ENCODE peak calls at places on chromosome 16, in seven cellular contexts. J is NCI-H1048; X is RWPE1; Z is GOT3; H is ACHN; Q is stimulated activated naive B cell treated with anti-CD40 and anti-IgM and Interleukin-4, amounts not matched to agents 10 μg/mL and 1 μg/mL and 100 μg/mL, for 72 hours; I is central memory CD8-positive, alpha-beta T cell. M is an unnamed sample.

GRCh38 chr16:54506691-54507090 is 220.1 kb upstream of the IRX3 start:
- DNase-seq in Q (no peak), J (no peak), X (no peak), H (no peak), Z (no peak), I (no peak), M (no peak)

GRCh38 chr16:67659675-67660563 is at the start of gene ACD:
- DNase-seq in J (peak), X (peak), H (peak), Z (peak), I (peak), Q (peak), M (peak)

GRCh38 chr16:11100239-11100750 is 155.7 kb downstream of the SOCS1 start:
- DNase-seq in X (no peak), J (no peak), Z (no peak), H (peak), I (no peak), Q (no peak), M (no peak)

GRCh38 chr16:88472637-88473205 is 19.6 kb downstream of the ZFPM1 start:
- DNase-seq in H (no peak), J (no peak), Q (no peak), I (no peak), Z (no peak), X (no peak), M (no peak)

GRCh38 chr16:86515780-86516617 is 5.7 kb downstream of the FOXF1 start:
- DNase-seq in X (no peak), H (no peak), Z (no peak), Q (no peak), J (no peak), I (no peak), M (no peak)

GRCh38 chr16:2518823-2519710 is 1.1 kb upstream of the AMDHD2 start:
- DNase-seq in J (no peak), Z (no peak), X (no peak), Q (no peak), H (no peak), I (no peak), M (no peak)

GRCh38 chr16:426115-426905 is 861 bp downstream of the RAB11FIP3 start:
- DNase-seq in I (no peak), X (peak), J (no peak), H (peak), Z (no peak), Q (no peak), M (no peak)

GRCh38 chr16:74296465-74297295 is at the start of gene PSMD7:
- DNase-seq in J (peak), Q (peak), H (peak), X (peak), I (peak), Z (peak), M (peak)

GRCh38 chr16:14111713-14112538 is 40.8 kb downstream of the MRTFB start:
- DNase-seq in Z (no peak), J (no peak), I (no peak), Q (no peak), X (no peak), H (no peak), M (no peak)

GRCh38 chr16:3074860-3075545 is 9.6 kb downstream of the IL32 start:
- DNase-seq in J (no peak), I (peak), Q (peak), H (no peak), Z (no peak), X (no peak), M (no peak)

GRCh38 chr16:68371706-68372380 is 61.0 kb downstream of the PRMT7 start:
- DNase-seq in I (no peak), Q (no peak), Z (no peak), X (no peak), H (no peak), J (no peak), M (no peak)

GRCh38 chr16:81279375-81279774 is 35.4 kb upstream of the GAN start:
- DNase-seq in I (no peak), J (no peak), Z (no peak), Q (no peak), X (no peak), H (no peak), M (peak)

GRCh38 chr16:4655801-4656200 is 31.2 kb downstream of the MGRN1 start:
- DNase-seq in I (no peak), Z (no peak), Q (no peak), J (no peak), X (no peak), H (no peak), M (no peak)

GRCh38 chr16:17032332-17032731 is 438.4 kb downstream of the XYLT1 start:
- DNase-seq in X (no peak), Q (no peak), Z (no peak), J (no peak), H (no peak), I (no peak), M (peak)

GRCh38 chr16:19861811-19862327 is 22.8 kb downstream of the GPRC5B start:
- DNase-seq in Z (no peak), Q (no peak), H (no peak), J (no peak), I (no peak), X (no peak), M (peak)

GRCh38 chr16:46573008-46573833 is 48.0 kb downstream of the SHCBP1 start:
- DNase-seq in Q (no peak), X (peak), H (peak), J (no peak), I (no peak), Z (peak), M (no peak)

GRCh38 chr16:46982335-46982734 is 8.9 kb upstream of the DNAJA2 start:
- DNase-seq in Z (no peak), I (no peak), X (no peak), Q (no peak), H (no peak), J (no peak), M (no peak)

GRCh38 chr16:87701066-87701425 is 64.7 kb downstream of the KLHDC4 start:
- DNase-seq in Z (no peak), J (no peak), X (no peak), Q (peak), I (no peak), H (no peak), M (no peak)

GRCh38 chr16:5361322-5361721 is 263.7 kb upstream of the EEF2KMT start:
- DNase-seq in X (no peak), I (no peak), Z (no peak), H (no peak), J (no peak), Q (no peak), M (no peak)

GRCh38 chr16:19583665-19584300 is 28.3 kb downstream of the VPS35L start:
- DNase-seq in J (no peak), H (peak), Z (no peak), Q (no peak), I (no peak), X (peak), M (peak)

GRCh38 chr16:57628008-57628781 is at the start of gene ADGRG1:
- DNase-seq in X (peak), J (no peak), H (peak), Q (no peak), Z (peak), I (no peak), M (peak)

GRCh38 chr16:23270654-23271053 is 31.4 kb upstream of the SCNN1B start:
- DNase-seq in I (no peak), Q (no peak), J (no peak), H (no peak), X (no peak), Z (no peak), M (no peak)

GRCh38 chr16:58127033-58127556 is 2.1 kb downstream of the CFAP20 start:
- DNase-seq in X (no peak), I (no peak), J (no peak), Z (no peak), H (no peak), Q (no peak), M (peak)

GRCh38 chr16:49528035-49528434 is 154.4 kb downstream of the C16orf78 start:
- DNase-seq in Q (no peak), J (no peak), H (no peak), I (no peak), Z (no peak), X (no peak), M (no peak)

GRCh38 chr16:89308391-89309333 is 91.2 kb downstream of the ZNF778 start:
- DNase-seq in H (peak), Q (no peak), I (no peak), X (no peak), J (no peak), Z (no peak), M (no peak)

GRCh38 chr16:2736476-2737237 is 15.8 kb upstream of the SRRM2 start:
- DNase-seq in J (no peak), Z (no peak), Q (no peak), H (no peak), X (no peak), I (no peak), M (no peak)

GRCh38 chr16:381788-382717 is at the start of gene PGAP6:
- DNase-seq in X (peak), I (no peak), Q (peak), H (peak), J (no peak), Z (no peak), M (peak)

GRCh38 chr16:48916566-48916965 is 306.6 kb upstream of the N4BP1 start:
- DNase-seq in Z (no peak), J (no peak), H (no peak), X (no peak), I (no peak), Q (no peak), M (no peak)

GRCh38 chr16:28528463-28528867 is 10.3 kb downstream of the NUPR1 start:
- DNase-seq in J (no peak), X (no peak), Q (no peak), Z (no peak), I (no peak), H (no peak), M (no peak)

GRCh38 chr16:88691129-88691813 is 5.0 kb upstream of the SNAI3 start:
- DNase-seq in Q (no peak), I (no peak), H (no peak), J (no peak), X (no peak), Z (no peak), M (no peak)

GRCh38 chr16:17314148-17314547 is 156.6 kb downstream of the XYLT1 start:
- DNase-seq in Q (no peak), I (no peak), Z (no peak), J (no peak), H (no peak), X (no peak), M (no peak)

GRCh38 chr16:23061669-23062068 is 87.6 kb downstream of the USP31 start:
- DNase-seq in X (no peak), J (no peak), Z (no peak), H (peak), I (no peak), Q (no peak), M (no peak)

GRCh38 chr16:80105160-80105559 is 435.6 kb upstream of the DYNLRB2 start:
- DNase-seq in Q (no peak), I (no peak), J (no peak), X (peak), H (no peak), Z (no peak), M (no peak)

GRCh38 chr16:5465714-5466113 is 368.1 kb upstream of the EEF2KMT start:
- DNase-seq in Q (no peak), J (no peak), Z (no peak), I (no peak), H (no peak), X (no peak), M (no peak)

GRCh38 chr16:84387021-84387420 is 18.7 kb downstream of the ATP2C2 start:
- DNase-seq in Z (no peak), Q (no peak), I (no peak), H (no peak), X (no peak), J (no peak), M (no peak)

GRCh38 chr16:19885456-19886060 is 910 bp upstream of the GPRC5B start:
- DNase-seq in Z (no peak), Q (no peak), H (no peak), X (no peak), I (no peak), J (no peak), M (no peak)

GRCh38 chr16:75550211-75550662 is 5.8 kb downstream of the TMEM231 start:
- DNase-seq in H (peak), X (no peak), J (no peak), I (no peak), Z (no peak), Q (peak), M (peak)

GRCh38 chr16:73037331-73037745 is 10.6 kb downstream of the ZFHX3 start:
- DNase-seq in I (no peak), J (no peak), X (no peak), Q (no peak), Z (no peak), H (no peak), M (no peak)

GRCh38 chr16:89572478-89573205 is 2.9 kb upstream of the CPNE7 start:
- DNase-seq in Q (no peak), J (no peak), H (no peak), Z (no peak), X (no peak), I (no peak), M (no peak)